ENCODE peak calls at places on chromosomes 3 and 15, in eight cellular contexts. One of them, this sample, is unnamed.

GRCh38 chr15:50145451-50145872 is 26.4 kb upstream of the ATP8B4 start:
- DNase-seq in testis: peak
- DNase-seq in AG10803: peak
- DNase-seq in progenitor cell of endocrine pancreas: no peak
- DNase-seq in cardiac fibroblast: peak
- DNase-seq in AG04449: peak
- DNase-seq in neural progenitor cell: peak
- DNase-seq in GM10248: no peak
- DNase-seq in this sample: no peak

GRCh38 chr15:25797035-25797434 is 66.1 kb downstream of the ATP10A start:
- DNase-seq in testis: no peak
- DNase-seq in AG10803: peak
- DNase-seq in progenitor cell of endocrine pancreas: no peak
- DNase-seq in cardiac fibroblast: no peak
- DNase-seq in AG04449: no peak
- DNase-seq in neural progenitor cell: no peak
- DNase-seq in GM10248: no peak
- DNase-seq in this sample: no peak

GRCh38 chr3:52834871-52835501 is at the start of gene MUSTN1:
- DNase-seq in testis: peak
- DNase-seq in AG10803: peak
- DNase-seq in progenitor cell of endocrine pancreas: no peak
- DNase-seq in cardiac fibroblast: peak
- DNase-seq in AG04449: no peak
- DNase-seq in neural progenitor cell: peak
- DNase-seq in GM10248: no peak
- DNase-seq in this sample: no peak

GRCh38 chr15:92714071-92714456 is 58.5 kb upstream of the FAM174B start:
- DNase-seq in testis: peak
- DNase-seq in AG10803: peak
- DNase-seq in progenitor cell of endocrine pancreas: no peak
- DNase-seq in cardiac fibroblast: peak
- DNase-seq in AG04449: no peak
- DNase-seq in neural progenitor cell: peak
- DNase-seq in GM10248: no peak
- DNase-seq in this sample: no peak

GRCh38 chr15:42919308-42919707 is 1.3 kb downstream of the TTBK2 start:
- DNase-seq in testis: no peak
- DNase-seq in AG10803: no peak
- DNase-seq in progenitor cell of endocrine pancreas: no peak
- DNase-seq in cardiac fibroblast: peak
- DNase-seq in AG04449: no peak
- DNase-seq in neural progenitor cell: no peak
- DNase-seq in GM10248: no peak
- DNase-seq in this sample: no peak

GRCh38 chr3:129627350-129628168 is 21.1 kb upstream of the PLXND1 start:
- DNase-seq in testis: peak
- DNase-seq in AG10803: peak
- DNase-seq in progenitor cell of endocrine pancreas: peak
- DNase-seq in cardiac fibroblast: peak
- DNase-seq in AG04449: no peak
- DNase-seq in neural progenitor cell: peak
- DNase-seq in GM10248: peak
- DNase-seq in this sample: peak

GRCh38 chr3:94303897-94304296 is 241.0 kb downstream of the NSUN3 start:
- DNase-seq in testis: peak
- DNase-seq in AG10803: peak
- DNase-seq in progenitor cell of endocrine pancreas: no peak
- DNase-seq in cardiac fibroblast: peak
- DNase-seq in AG04449: no peak
- DNase-seq in neural progenitor cell: peak
- DNase-seq in GM10248: no peak
- DNase-seq in this sample: no peak

GRCh38 chr3:115251509-115251908 is 104.4 kb upstream of the ZBTB20 start:
- DNase-seq in testis: no peak
- DNase-seq in AG10803: peak
- DNase-seq in progenitor cell of endocrine pancreas: no peak
- DNase-seq in cardiac fibroblast: no peak
- DNase-seq in AG04449: no peak
- DNase-seq in neural progenitor cell: no peak
- DNase-seq in GM10248: no peak
- DNase-seq in this sample: no peak

GRCh38 chr15:100261302-100262240 is 80.2 kb downstream of the ADAMTS17 start:
- DNase-seq in testis: no peak
- DNase-seq in AG10803: no peak
- DNase-seq in progenitor cell of endocrine pancreas: peak
- DNase-seq in cardiac fibroblast: no peak
- DNase-seq in AG04449: no peak
- DNase-seq in neural progenitor cell: no peak
- DNase-seq in GM10248: no peak
- DNase-seq in this sample: no peak

GRCh38 chr15:87368511-87368910 is 888.0 kb downstream of the NTRK3 start:
- DNase-seq in testis: no peak
- DNase-seq in AG10803: no peak
- DNase-seq in progenitor cell of endocrine pancreas: no peak
- DNase-seq in cardiac fibroblast: no peak
- DNase-seq in AG04449: no peak
- DNase-seq in neural progenitor cell: no peak
- DNase-seq in GM10248: no peak
- DNase-seq in this sample: no peak

GRCh38 chr3:113084777-113085176 is 94.0 kb downstream of the GTPBP8 start:
- DNase-seq in testis: peak
- DNase-seq in AG10803: peak
- DNase-seq in progenitor cell of endocrine pancreas: no peak
- DNase-seq in cardiac fibroblast: peak
- DNase-seq in AG04449: peak
- DNase-seq in neural progenitor cell: no peak
- DNase-seq in GM10248: no peak
- DNase-seq in this sample: no peak

GRCh38 chr15:39269352-39269751 is 311.5 kb upstream of the THBS1 start:
- DNase-seq in testis: no peak
- DNase-seq in AG10803: no peak
- DNase-seq in progenitor cell of endocrine pancreas: no peak
- DNase-seq in cardiac fibroblast: no peak
- DNase-seq in AG04449: no peak
- DNase-seq in neural progenitor cell: no peak
- DNase-seq in GM10248: no peak
- DNase-seq in this sample: no peak

GRCh38 chr3:17552351-17552750 is 190.1 kb downstream of the TBC1D5 start:
- DNase-seq in testis: no peak
- DNase-seq in AG10803: no peak
- DNase-seq in progenitor cell of endocrine pancreas: no peak
- DNase-seq in cardiac fibroblast: no peak
- DNase-seq in AG04449: no peak
- DNase-seq in neural progenitor cell: no peak
- DNase-seq in GM10248: no peak
- DNase-seq in this sample: no peak

GRCh38 chr3:171770689-171771620 is 39.3 kb downstream of the PLD1 start:
- DNase-seq in testis: peak
- DNase-seq in AG10803: peak
- DNase-seq in progenitor cell of endocrine pancreas: no peak
- DNase-seq in cardiac fibroblast: peak
- DNase-seq in AG04449: peak
- DNase-seq in neural progenitor cell: no peak
- DNase-seq in GM10248: peak
- DNase-seq in this sample: no peak
- TF ChIP-seq CTCF in testis: no peak
- TF ChIP-seq CTCF in AG10803: no peak
- TF ChIP-seq CTCF in progenitor cell of endocrine pancreas: no peak
- TF ChIP-seq CTCF in cardiac fibroblast: no peak
- TF ChIP-seq CTCF in AG04449: no peak
- TF ChIP-seq CTCF in neural progenitor cell: no peak
- TF ChIP-seq CTCF in GM10248: no peak
- TF ChIP-seq CTCF in this sample: no peak

GRCh38 chr3:98705694-98706093 is 57.4 kb upstream of the ST3GAL6 start:
- DNase-seq in testis: no peak
- DNase-seq in AG10803: no peak
- DNase-seq in progenitor cell of endocrine pancreas: no peak
- DNase-seq in cardiac fibroblast: peak
- DNase-seq in AG04449: no peak
- DNase-seq in neural progenitor cell: no peak
- DNase-seq in GM10248: no peak
- DNase-seq in this sample: no peak
- TF ChIP-seq CTCF in testis: no peak
- TF ChIP-seq CTCF in AG10803: peak
- TF ChIP-seq CTCF in progenitor cell of endocrine pancreas: no peak
- TF ChIP-seq CTCF in cardiac fibroblast: peak
- TF ChIP-seq CTCF in AG04449: peak
- TF ChIP-seq CTCF in neural progenitor cell: no peak
- TF ChIP-seq CTCF in GM10248: no peak
- TF ChIP-seq CTCF in this sample: peak

DNA sequence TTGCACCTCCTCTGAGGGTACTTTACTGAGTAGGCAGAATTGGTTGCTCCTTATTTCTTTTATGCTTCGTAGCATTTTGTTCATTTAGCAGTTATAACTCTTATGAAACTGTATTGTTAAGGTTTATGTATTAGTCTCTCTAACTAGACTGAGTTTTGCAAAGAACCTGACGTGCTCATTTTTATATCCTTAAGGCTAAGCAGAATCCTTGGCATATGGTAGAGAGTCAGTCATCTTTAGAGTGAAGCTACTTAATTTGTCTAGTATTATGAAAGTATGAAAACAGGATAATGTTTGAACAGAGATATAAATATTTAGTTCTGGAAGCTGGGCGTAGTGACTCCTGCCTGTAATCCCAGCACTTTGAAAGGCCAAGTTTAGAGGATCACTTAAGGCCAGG is 20.1 kb downstream of the CRYBG3 start:
- DNase-seq in testis: no peak
- DNase-seq in AG10803: no peak
- DNase-seq in progenitor cell of endocrine pancreas: no peak
- DNase-seq in cardiac fibroblast: no peak
- DNase-seq in AG04449: no peak
- DNase-seq in neural progenitor cell: no peak
- DNase-seq in GM10248: no peak
- DNase-seq in this sample: no peak
- TF ChIP-seq CTCF in testis: no peak
- TF ChIP-seq CTCF in AG10803: no peak
- TF ChIP-seq CTCF in progenitor cell of endocrine pancreas: no peak
- TF ChIP-seq CTCF in cardiac fibroblast: no peak
- TF ChIP-seq CTCF in AG04449: no peak
- TF ChIP-seq CTCF in neural progenitor cell: no peak
- TF ChIP-seq CTCF in GM10248: no peak
- TF ChIP-seq CTCF in this sample: no peak

GRCh38 chr3:171616798-171617197 is 156.6 kb upstream of the TNIK start:
- DNase-seq in testis: no peak
- DNase-seq in AG10803: no peak
- DNase-seq in progenitor cell of endocrine pancreas: no peak
- DNase-seq in cardiac fibroblast: no peak
- DNase-seq in AG04449: no peak
- DNase-seq in neural progenitor cell: no peak
- DNase-seq in GM10248: no peak
- DNase-seq in this sample: no peak

GRCh38 chr3:171615742-171616141 is 155.5 kb upstream of the TNIK start:
- DNase-seq in testis: no peak
- DNase-seq in AG10803: peak
- DNase-seq in progenitor cell of endocrine pancreas: no peak
- DNase-seq in cardiac fibroblast: peak
- DNase-seq in AG04449: no peak
- DNase-seq in neural progenitor cell: no peak
- DNase-seq in GM10248: no peak
- DNase-seq in this sample: no peak

GRCh38 chr3:171615281-171615680 is 155.1 kb upstream of the TNIK start:
- DNase-seq in testis: no peak
- DNase-seq in AG10803: no peak
- DNase-seq in progenitor cell of endocrine pancreas: no peak
- DNase-seq in cardiac fibroblast: peak
- DNase-seq in AG04449: no peak
- DNase-seq in neural progenitor cell: no peak
- DNase-seq in GM10248: no peak
- DNase-seq in this sample: no peak

DNA sequence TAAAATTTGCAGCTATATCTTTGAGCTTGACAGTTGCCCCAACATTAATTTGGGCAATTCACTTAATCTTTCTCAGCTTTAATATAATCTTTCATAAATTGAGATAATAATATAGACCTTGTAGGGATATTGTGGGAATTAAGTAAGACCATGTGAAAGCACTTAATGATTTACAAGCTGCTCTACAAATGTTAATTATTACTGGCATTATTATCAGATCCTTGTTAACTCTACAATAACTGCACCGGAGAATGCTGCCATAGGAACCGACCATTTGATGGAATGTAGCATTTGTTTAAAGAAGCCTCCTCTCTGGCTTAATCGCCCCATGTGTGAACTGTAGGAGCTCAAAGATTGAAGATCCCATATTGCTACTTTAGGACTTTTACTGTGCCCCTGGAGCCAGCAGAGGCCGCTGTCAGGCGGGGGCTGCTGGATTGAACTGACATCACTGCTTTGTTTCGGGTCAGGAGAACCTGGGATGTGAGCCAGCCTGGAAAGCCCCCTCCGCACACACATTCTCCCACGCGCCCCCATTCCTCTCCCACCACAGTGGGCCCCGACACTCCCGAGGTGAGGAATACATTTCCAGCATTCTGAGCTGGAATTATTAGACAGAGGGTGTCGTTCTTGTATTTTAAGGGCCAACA is 154.2 kb upstream of the TNIK start:
- DNase-seq in testis: peak
- DNase-seq in AG10803: no peak
- DNase-seq in progenitor cell of endocrine pancreas: no peak
- DNase-seq in cardiac fibroblast: peak
- DNase-seq in AG04449: no peak
- DNase-seq in neural progenitor cell: peak
- DNase-seq in GM10248: peak
- DNase-seq in this sample: no peak
- TF ChIP-seq CTCF in testis: peak
- TF ChIP-seq CTCF in AG10803: peak
- TF ChIP-seq CTCF in progenitor cell of endocrine pancreas: peak
- TF ChIP-seq CTCF in cardiac fibroblast: peak
- TF ChIP-seq CTCF in AG04449: peak
- TF ChIP-seq CTCF in neural progenitor cell: peak
- TF ChIP-seq CTCF in GM10248: peak
- TF ChIP-seq CTCF in this sample: peak

DNA sequence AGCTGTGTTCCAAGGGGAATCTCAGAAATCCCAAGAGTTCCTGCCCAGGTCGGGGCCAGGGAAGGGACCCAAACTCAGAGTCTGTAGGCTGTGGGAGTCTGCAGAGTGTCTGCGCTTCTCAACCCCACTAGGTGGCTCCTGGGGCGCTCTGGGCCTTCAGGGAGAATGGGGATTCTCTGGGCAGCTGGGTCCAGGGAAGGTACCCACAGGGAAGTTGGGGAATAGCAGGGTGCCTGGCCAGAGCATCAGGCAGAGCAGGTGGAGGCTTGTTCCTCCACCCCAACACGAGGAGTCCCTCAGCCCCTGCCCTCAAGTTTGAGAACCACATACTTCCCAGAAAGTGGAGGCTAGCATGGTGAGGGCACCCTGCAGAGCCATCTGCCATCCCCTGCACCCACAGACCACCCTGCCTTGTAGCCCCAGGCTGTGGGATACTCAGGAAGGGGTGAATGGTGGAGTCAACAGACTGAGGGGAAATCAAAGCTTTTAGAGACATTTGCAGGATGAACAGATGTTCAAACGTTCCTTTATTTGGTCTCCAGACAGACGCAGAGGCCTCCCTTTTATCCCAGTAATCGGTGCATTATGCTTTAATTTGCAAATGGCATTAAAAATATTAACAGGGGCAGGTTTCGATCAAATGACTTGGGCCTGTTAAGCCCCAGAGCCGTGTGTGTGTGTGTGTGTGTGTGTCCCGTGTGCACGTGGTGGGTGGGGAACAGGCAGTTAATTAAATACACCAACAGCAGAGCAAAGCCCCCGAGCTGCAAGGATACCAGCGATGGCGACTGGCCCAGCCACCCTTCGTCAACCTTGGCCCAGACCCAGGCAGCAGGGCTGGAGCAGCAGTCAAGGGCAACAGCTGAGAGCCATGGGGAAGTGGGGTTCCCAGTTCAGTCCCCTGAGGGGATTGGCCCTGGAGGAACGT is 57.7 kb downstream of the DNAJB8 start:
- DNase-seq in testis: no peak
- DNase-seq in AG10803: no peak
- DNase-seq in progenitor cell of endocrine pancreas: no peak
- DNase-seq in cardiac fibroblast: no peak
- DNase-seq in AG04449: no peak
- DNase-seq in neural progenitor cell: no peak
- DNase-seq in GM10248: no peak
- DNase-seq in this sample: no peak
- TF ChIP-seq CTCF in testis: no peak
- TF ChIP-seq CTCF in AG10803: peak
- TF ChIP-seq CTCF in progenitor cell of endocrine pancreas: no peak
- TF ChIP-seq CTCF in cardiac fibroblast: no peak
- TF ChIP-seq CTCF in AG04449: peak
- TF ChIP-seq CTCF in neural progenitor cell: peak
- TF ChIP-seq CTCF in GM10248: no peak
- TF ChIP-seq CTCF in this sample: no peak